ENCODE peak calls at places on chromosomes 1 and 21, in eight cellular contexts. M is Right ventricle myocardium inferior, D is anterior cingulate cortex, O is GM23248, W is RWPE1, Y is hepatic stellate cell, Q is NCI-H1417, S is NCI-H1092 treated with DMSO at 0.1 percent for 48 hours. Z is an unnamed sample.

GRCh38 chr1:23421752-23422312 is 2.7 kb downstream of the TCEA3 start:
- DNase-seq in O (peak), Y (peak), D (no peak), Q (no peak), S (no peak), W (no peak), M (no peak), Z (peak)

GRCh38 chr1:99956755-99957154 is 13.0 kb upstream of the SLC35A3 start:
- DNase-seq in M (no peak), Y (peak), S (no peak), Q (no peak), W (no peak), D (no peak), O (peak), Z (peak)

GRCh38 chr1:20719871-20720620 is 2.2 kb upstream of the KIF17 start:
- DNase-seq in M (no peak), D (no peak), W (no peak), O (no peak), Y (no peak), Q (no peak), S (no peak), Z (no peak)

GRCh38 chr1:99481391-99481996 is 164.4 kb upstream of the PALMD start:
- DNase-seq in Q (peak), Y (peak), D (no peak), M (no peak), O (peak), S (peak), W (peak), Z (peak)

GRCh38 chr1:154398678-154399077 is 6.5 kb upstream of the IL6R start:
- DNase-seq in Y (no peak), D (no peak), W (no peak), Q (no peak), S (no peak), O (no peak), M (no peak), Z (no peak)

GRCh38 chr1:85623061-85623471 is 42.5 kb downstream of the CCN1 start:
- DNase-seq in D (no peak), W (peak), Y (peak), M (no peak), O (peak), S (no peak), Q (no peak), Z (peak)

GRCh38 chr1:212669600-212669999 is 30.0 kb downstream of the BATF3 start:
- DNase-seq in D (no peak), Q (no peak), Y (no peak), M (no peak), W (no peak), S (no peak), O (no peak), Z (no peak)

GRCh38 chr1:35202048-35202719 is 9.2 kb upstream of the SFPQ start:
- DNase-seq in D (peak), Y (peak), M (no peak), O (peak), Q (peak), W (peak), S (peak), Z (peak)

GRCh38 chr1:98467122-98467521 is 194.4 kb upstream of the SNX7 start:
- DNase-seq in Q (no peak), S (no peak), D (no peak), Y (no peak), M (no peak), O (no peak), W (no peak), Z (no peak)

GRCh38 chr1:207459008-207459407 is 4.9 kb downstream of the CR2 start:
- DNase-seq in W (no peak), Q (no peak), O (no peak), M (no peak), S (no peak), Y (no peak), D (no peak), Z (no peak)

GRCh38 chr1:63877816-63878215 is 104.0 kb downstream of the ROR1 start:
- DNase-seq in D (no peak), W (peak), M (no peak), O (peak), Y (peak), S (no peak), Q (no peak), Z (peak)

GRCh38 chr1:117612517-117613248 is 6.8 kb downstream of the TENT5C start:
- DNase-seq in Y (peak), M (no peak), S (no peak), Q (no peak), O (peak), W (peak), D (no peak), Z (peak)

GRCh38 chr1:202125611-202126010 is 2.9 kb downstream of the GPR37L1 start:
- DNase-seq in O (no peak), Y (no peak), S (no peak), M (no peak), D (no peak), W (no peak), Q (no peak), Z (no peak)

GRCh38 chr1:87805661-87806376 is 477.1 kb downstream of the LMO4 start:
- DNase-seq in M (no peak), Y (no peak), Q (no peak), S (no peak), O (peak), W (peak), D (no peak), Z (peak)

GRCh38 chr1:21674957-21675356 is 5.8 kb upstream of the RAP1GAP start:
- DNase-seq in D (no peak), Y (no peak), M (no peak), W (no peak), O (no peak), S (no peak), Q (no peak), Z (peak)

GRCh38 chr1:235908742-235909520 is 42.2 kb upstream of the LYST start:
- DNase-seq in O (peak), D (no peak), W (peak), S (no peak), M (no peak), Q (no peak), Y (peak), Z (peak)

GRCh38 chr1:82994866-82995370 is 1004.0 kb downstream of the TTLL7 start:
- DNase-seq in M (no peak), W (no peak), S (no peak), Q (no peak), D (no peak), O (peak), Y (no peak), Z (peak)

GRCh38 chr1:219379691-219380090 is 206.0 kb downstream of the LYPLAL1 start:
- DNase-seq in W (no peak), S (no peak), Q (no peak), D (no peak), Y (no peak), O (no peak), M (no peak), Z (no peak)

GRCh38 chr1:67748630-67749029 is 63.6 kb downstream of the GADD45A start:
- DNase-seq in S (no peak), Y (no peak), M (no peak), O (peak), Q (no peak), W (peak), D (no peak), Z (peak)

GRCh38 chr1:174659823-174660222 is 212.1 kb downstream of the GPR52 start:
- DNase-seq in O (peak), M (no peak), D (no peak), S (no peak), Q (no peak), Y (no peak), W (peak), Z (peak)

GRCh38 chr1:199759268-199759724 is 268.2 kb upstream of the NR5A2 start:
- DNase-seq in D (no peak), W (peak), Y (no peak), S (no peak), O (peak), Q (no peak), M (no peak), Z (peak)

GRCh38 chr21:40254540-40255455 is 387.6 kb downstream of the PCP4 start:
- DNase-seq in W (peak), Q (no peak), O (no peak), D (no peak), S (no peak), Y (no peak), M (no peak), Z (peak)

GRCh38 chr1:24058671-24059455 is 53.1 kb downstream of the MYOM3 start:
- DNase-seq in Y (no peak), W (no peak), O (no peak), S (no peak), D (no peak), M (no peak), Q (no peak), Z (no peak)

GRCh38 chr1:20183876-20184275 is 2.0 kb upstream of the UBXN10 start:
- DNase-seq in W (no peak), M (no peak), D (no peak), S (no peak), Y (no peak), Q (no peak), O (no peak), Z (no peak)

GRCh38 chr1:199978408-199978940 is 49.0 kb upstream of the NR5A2 start:
- DNase-seq in M (no peak), Y (no peak), D (no peak), W (no peak), O (peak), S (no peak), Q (no peak), Z (no peak)

GRCh38 chr1:51421961-51422360 is 91.6 kb upstream of the TTC39A start:
- DNase-seq in M (no peak), D (no peak), O (peak), S (peak), Y (peak), Q (peak), W (peak), Z (peak)

GRCh38 chr1:226268421-226269124 is 40.4 kb downstream of the LIN9 start:
- DNase-seq in O (peak), Y (peak), S (no peak), D (no peak), W (peak), M (no peak), Q (no peak), Z (peak)